ENCODE peak calls at places on chromosomes 12 and 14, in four cellular contexts. One of them, this sample, is unnamed.

GRCh38 chr12:53805801-53806200 is 54.0 kb upstream of the CISTR start:
- DNase-seq in choroid plexus epithelial cell: no peak
- DNase-seq in activated CD8-positive, alpha-beta T cell treated with anti-CD3 and anti-CD28 coated beads for 36 hours: no peak
- DNase-seq in psoas muscle: no peak
- DNase-seq in this sample: no peak

GRCh38 chr12:54428050-54429013 is 9.3 kb upstream of the ITGA5 start:
- DNase-seq in choroid plexus epithelial cell: peak; percentile 70
- DNase-seq in activated CD8-positive, alpha-beta T cell treated with anti-CD3 and anti-CD28 coated beads for 36 hours: no peak
- DNase-seq in psoas muscle: no peak
- DNase-seq in this sample: no peak

GRCh38 chr12:114174326-114174725 is 208.2 kb upstream of the RBM19 start:
- DNase-seq in choroid plexus epithelial cell: no peak
- DNase-seq in activated CD8-positive, alpha-beta T cell treated with anti-CD3 and anti-CD28 coated beads for 36 hours: no peak
- DNase-seq in psoas muscle: no peak
- DNase-seq in this sample: no peak

GRCh38 chr12:6426882-6427671 is 17.7 kb upstream of the CD27 start:
- DNase-seq in choroid plexus epithelial cell: no peak
- DNase-seq in activated CD8-positive, alpha-beta T cell treated with anti-CD3 and anti-CD28 coated beads for 36 hours: peak; percentile 99
- DNase-seq in psoas muscle: no peak
- DNase-seq in this sample: no peak

GRCh38 chr12:1126089-1126488 is 135.1 kb downstream of the ERC1 start:
- DNase-seq in choroid plexus epithelial cell: no peak
- DNase-seq in activated CD8-positive, alpha-beta T cell treated with anti-CD3 and anti-CD28 coated beads for 36 hours: peak; percentile 45
- DNase-seq in psoas muscle: no peak
- DNase-seq in this sample: no peak

GRCh38 chr12:130335517-130336392 is 1.9 kb upstream of the PIWIL1 start:
- DNase-seq in choroid plexus epithelial cell: peak; percentile 76
- DNase-seq in activated CD8-positive, alpha-beta T cell treated with anti-CD3 and anti-CD28 coated beads for 36 hours: peak; percentile 47
- DNase-seq in psoas muscle: no peak
- DNase-seq in this sample: peak; percentile 26

GRCh38 chr12:29429999-29430698 is 49.2 kb upstream of the ERGIC2 start:
- DNase-seq in choroid plexus epithelial cell: no peak
- DNase-seq in activated CD8-positive, alpha-beta T cell treated with anti-CD3 and anti-CD28 coated beads for 36 hours: no peak
- DNase-seq in psoas muscle: no peak
- DNase-seq in this sample: no peak

GRCh38 chr12:107521826-107522355 is 163.7 kb upstream of the PWP1 start:
- DNase-seq in choroid plexus epithelial cell: no peak
- DNase-seq in activated CD8-positive, alpha-beta T cell treated with anti-CD3 and anti-CD28 coated beads for 36 hours: no peak
- DNase-seq in psoas muscle: no peak
- DNase-seq in this sample: no peak

GRCh38 chr14:34211732-34212131 is 250.3 kb downstream of the SPTSSA start:
- DNase-seq in choroid plexus epithelial cell: no peak
- DNase-seq in activated CD8-positive, alpha-beta T cell treated with anti-CD3 and anti-CD28 coated beads for 36 hours: no peak
- DNase-seq in psoas muscle: no peak
- DNase-seq in this sample: no peak

GRCh38 chr12:127944211-127944899 is 322.6 kb upstream of the TMEM132C start:
- DNase-seq in choroid plexus epithelial cell: no peak
- DNase-seq in activated CD8-positive, alpha-beta T cell treated with anti-CD3 and anti-CD28 coated beads for 36 hours: no peak
- DNase-seq in psoas muscle: no peak
- DNase-seq in this sample: no peak

GRCh38 chr12:29640589-29641345 is 143.0 kb downstream of the TMTC1 start:
- DNase-seq in choroid plexus epithelial cell: peak; percentile 59
- DNase-seq in activated CD8-positive, alpha-beta T cell treated with anti-CD3 and anti-CD28 coated beads for 36 hours: no peak
- DNase-seq in psoas muscle: no peak
- DNase-seq in this sample: peak; percentile 54

GRCh38 chr14:52266179-52266578 is 1.3 kb upstream of the PTGDR start:
- DNase-seq in choroid plexus epithelial cell: peak; percentile 86
- DNase-seq in activated CD8-positive, alpha-beta T cell treated with anti-CD3 and anti-CD28 coated beads for 36 hours: no peak
- DNase-seq in psoas muscle: peak; percentile 50
- DNase-seq in this sample: peak; percentile 57

GRCh38 chr12:58888131-58888783 is 32.0 kb downstream of the LRIG3 start:
- DNase-seq in choroid plexus epithelial cell: peak; percentile 86
- DNase-seq in activated CD8-positive, alpha-beta T cell treated with anti-CD3 and anti-CD28 coated beads for 36 hours: no peak
- DNase-seq in psoas muscle: peak; percentile 58
- DNase-seq in this sample: no peak

GRCh38 chr14:77542349-77543239 is 44.0 kb upstream of the ISM2 start:
- DNase-seq in choroid plexus epithelial cell: no peak
- DNase-seq in activated CD8-positive, alpha-beta T cell treated with anti-CD3 and anti-CD28 coated beads for 36 hours: no peak
- DNase-seq in psoas muscle: no peak
- DNase-seq in this sample: no peak

GRCh38 chr12:3520711-3521110 is 29.7 kb downstream of the PRMT8 start:
- DNase-seq in choroid plexus epithelial cell: no peak
- DNase-seq in activated CD8-positive, alpha-beta T cell treated with anti-CD3 and anti-CD28 coated beads for 36 hours: no peak
- DNase-seq in psoas muscle: no peak
- DNase-seq in this sample: no peak

GRCh38 chr14:101877766-101878165 is 86.6 kb upstream of the DYNC1H1 start:
- DNase-seq in choroid plexus epithelial cell: no peak
- DNase-seq in activated CD8-positive, alpha-beta T cell treated with anti-CD3 and anti-CD28 coated beads for 36 hours: no peak
- DNase-seq in psoas muscle: no peak
- DNase-seq in this sample: no peak

GRCh38 chr14:83294941-83295340 is 1761.3 kb upstream of the SEL1L start:
- DNase-seq in choroid plexus epithelial cell: peak; percentile 75
- DNase-seq in activated CD8-positive, alpha-beta T cell treated with anti-CD3 and anti-CD28 coated beads for 36 hours: no peak
- DNase-seq in psoas muscle: no peak
- DNase-seq in this sample: no peak

GRCh38 chr12:69991683-69992297 is 166.8 kb downstream of the MYRFL start:
- DNase-seq in choroid plexus epithelial cell: no peak
- DNase-seq in activated CD8-positive, alpha-beta T cell treated with anti-CD3 and anti-CD28 coated beads for 36 hours: no peak
- DNase-seq in psoas muscle: no peak
- DNase-seq in this sample: no peak

GRCh38 chr14:102652194-102652593 is 59.7 kb downstream of the RCOR1 start:
- DNase-seq in choroid plexus epithelial cell: peak; percentile 19
- DNase-seq in activated CD8-positive, alpha-beta T cell treated with anti-CD3 and anti-CD28 coated beads for 36 hours: no peak
- DNase-seq in psoas muscle: no peak
- DNase-seq in this sample: no peak

GRCh38 chr12:127012109-127012508 is 1254.9 kb upstream of the TMEM132C start:
- DNase-seq in choroid plexus epithelial cell: no peak
- DNase-seq in activated CD8-positive, alpha-beta T cell treated with anti-CD3 and anti-CD28 coated beads for 36 hours: no peak
- DNase-seq in psoas muscle: no peak
- DNase-seq in this sample: no peak

GRCh38 chr12:41140117-41140516 is 48.0 kb upstream of the PDZRN4 start:
- DNase-seq in choroid plexus epithelial cell: no peak
- DNase-seq in activated CD8-positive, alpha-beta T cell treated with anti-CD3 and anti-CD28 coated beads for 36 hours: no peak
- DNase-seq in psoas muscle: no peak
- DNase-seq in this sample: no peak

GRCh38 chr12:90028620-90029051 is 320.0 kb upstream of the ATP2B1 start:
- DNase-seq in choroid plexus epithelial cell: peak; percentile 32
- DNase-seq in activated CD8-positive, alpha-beta T cell treated with anti-CD3 and anti-CD28 coated beads for 36 hours: no peak
- DNase-seq in psoas muscle: no peak
- DNase-seq in this sample: no peak

GRCh38 chr14:64807588-64807987 is 72.1 kb downstream of the SPTB start:
- DNase-seq in choroid plexus epithelial cell: no peak
- DNase-seq in activated CD8-positive, alpha-beta T cell treated with anti-CD3 and anti-CD28 coated beads for 36 hours: no peak
- DNase-seq in psoas muscle: peak; percentile 65
- DNase-seq in this sample: no peak

GRCh38 chr12:69519871-69520270 is 49.7 kb downstream of the FRS2 start:
- DNase-seq in choroid plexus epithelial cell: no peak
- DNase-seq in activated CD8-positive, alpha-beta T cell treated with anti-CD3 and anti-CD28 coated beads for 36 hours: no peak
- DNase-seq in psoas muscle: no peak
- DNase-seq in this sample: no peak

GRCh38 chr12:23555808-23556207 is 393.7 kb downstream of the SOX5 start:
- DNase-seq in choroid plexus epithelial cell: no peak
- DNase-seq in activated CD8-positive, alpha-beta T cell treated with anti-CD3 and anti-CD28 coated beads for 36 hours: no peak
- DNase-seq in psoas muscle: no peak
- DNase-seq in this sample: no peak

GRCh38 chr12:97288526-97288925 is 174.1 kb upstream of the RMST start:
- DNase-seq in choroid plexus epithelial cell: no peak
- DNase-seq in activated CD8-positive, alpha-beta T cell treated with anti-CD3 and anti-CD28 coated beads for 36 hours: no peak
- DNase-seq in psoas muscle: no peak
- DNase-seq in this sample: no peak

GRCh38 chr12:128267651-128268347 is 829 bp downstream of the TMEM132C start:
- DNase-seq in choroid plexus epithelial cell: no peak
- DNase-seq in activated CD8-positive, alpha-beta T cell treated with anti-CD3 and anti-CD28 coated beads for 36 hours: no peak
- DNase-seq in psoas muscle: no peak
- DNase-seq in this sample: peak; percentile 16

GRCh38 chr14:54105898-54106297 is 149.3 kb upstream of the BMP4 start:
- DNase-seq in choroid plexus epithelial cell: no peak
- DNase-seq in activated CD8-positive, alpha-beta T cell treated with anti-CD3 and anti-CD28 coated beads for 36 hours: no peak
- DNase-seq in psoas muscle: no peak
- DNase-seq in this sample: no peak

GRCh38 chr12:70908978-70909377 is 11.6 kb downstream of the PTPRR start:
- DNase-seq in choroid plexus epithelial cell: no peak
- DNase-seq in activated CD8-positive, alpha-beta T cell treated with anti-CD3 and anti-CD28 coated beads for 36 hours: no peak
- DNase-seq in psoas muscle: no peak
- DNase-seq in this sample: no peak

GRCh38 chr12:112261559-112261958 is 120.7 kb downstream of the HECTD4 start:
- DNase-seq in choroid plexus epithelial cell: peak; percentile 13
- DNase-seq in activated CD8-positive, alpha-beta T cell treated with anti-CD3 and anti-CD28 coated beads for 36 hours: no peak
- DNase-seq in psoas muscle: no peak
- DNase-seq in this sample: peak; percentile 17

GRCh38 chr12:106127289-106128126 is 11.2 kb downstream of the NUAK1 start:
- DNase-seq in choroid plexus epithelial cell: peak; percentile 65
- DNase-seq in activated CD8-positive, alpha-beta T cell treated with anti-CD3 and anti-CD28 coated beads for 36 hours: no peak
- DNase-seq in psoas muscle: no peak
- DNase-seq in this sample: no peak
- TF ChIP-seq CTCF in choroid plexus epithelial cell: peak; percentile 34
- TF ChIP-seq CTCF in activated CD8-positive, alpha-beta T cell treated with anti-CD3 and anti-CD28 coated beads for 36 hours: no peak
- TF ChIP-seq CTCF in psoas muscle: no peak
- TF ChIP-seq CTCF in this sample: no peak

GRCh38 chr12:67650528-67651379 is 2.2 kb downstream of the DYRK2 start:
- DNase-seq in choroid plexus epithelial cell: no peak
- DNase-seq in activated CD8-positive, alpha-beta T cell treated with anti-CD3 and anti-CD28 coated beads for 36 hours: peak; percentile 24
- DNase-seq in psoas muscle: no peak
- DNase-seq in this sample: no peak

GRCh38 chr12:67650127-67650495 is 1.6 kb downstream of the DYRK2 start:
- DNase-seq in choroid plexus epithelial cell: no peak
- DNase-seq in activated CD8-positive, alpha-beta T cell treated with anti-CD3 and anti-CD28 coated beads for 36 hours: no peak
- DNase-seq in psoas muscle: peak; percentile 56
- DNase-seq in this sample: peak; percentile 21

GRCh38 chr12:67648306-67649164 is at the start of gene DYRK2:
- DNase-seq in choroid plexus epithelial cell: peak; percentile 83
- DNase-seq in activated CD8-positive, alpha-beta T cell treated with anti-CD3 and anti-CD28 coated beads for 36 hours: peak; percentile 76
- DNase-seq in psoas muscle: peak; percentile 90
- DNase-seq in this sample: peak; percentile 74

GRCh38 chr12:67649165-67650126 is 901 bp downstream of the DYRK2 start:
- DNase-seq in choroid plexus epithelial cell: no peak
- DNase-seq in activated CD8-positive, alpha-beta T cell treated with anti-CD3 and anti-CD28 coated beads for 36 hours: peak; percentile 44
- DNase-seq in psoas muscle: peak; percentile 69
- DNase-seq in this sample: peak; percentile 37

DNA sequence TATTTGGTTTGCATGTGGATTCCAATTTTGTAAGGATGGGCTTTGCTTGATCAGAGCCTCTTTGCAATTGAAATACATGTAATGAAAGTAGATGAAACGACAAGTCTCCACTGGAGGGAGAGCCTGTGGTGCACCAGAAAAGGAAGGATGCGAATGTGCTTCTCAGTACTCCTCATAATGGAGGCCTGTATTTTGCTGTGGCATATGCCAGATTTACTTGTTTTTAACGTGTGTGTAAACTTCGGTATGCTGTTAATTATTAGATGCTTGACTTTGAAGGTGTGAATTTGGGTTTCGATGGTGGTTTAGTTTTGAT is 2.8 kb downstream of the DYRK2 start:
- DNase-seq in choroid plexus epithelial cell: peak; percentile 77
- DNase-seq in activated CD8-positive, alpha-beta T cell treated with anti-CD3 and anti-CD28 coated beads for 36 hours: peak; percentile 65
- DNase-seq in psoas muscle: no peak
- DNase-seq in this sample: no peak
- TF ChIP-seq CTCF in choroid plexus epithelial cell: peak; percentile 64
- TF ChIP-seq CTCF in activated CD8-positive, alpha-beta T cell treated with anti-CD3 and anti-CD28 coated beads for 36 hours: no peak
- TF ChIP-seq CTCF in psoas muscle: peak; percentile 33
- TF ChIP-seq CTCF in this sample: no peak

GRCh38 chr12:45655753-45656152 is 73.8 kb upstream of the ARID2 start:
- DNase-seq in choroid plexus epithelial cell: no peak
- DNase-seq in activated CD8-positive, alpha-beta T cell treated with anti-CD3 and anti-CD28 coated beads for 36 hours: no peak
- DNase-seq in psoas muscle: no peak
- DNase-seq in this sample: no peak

GRCh38 chr12:45651029-45651428 is 78.5 kb upstream of the ARID2 start:
- DNase-seq in choroid plexus epithelial cell: no peak
- DNase-seq in activated CD8-positive, alpha-beta T cell treated with anti-CD3 and anti-CD28 coated beads for 36 hours: no peak
- DNase-seq in psoas muscle: no peak
- DNase-seq in this sample: no peak

GRCh38 chr12:45654002-45654401 is 75.5 kb upstream of the ARID2 start:
- DNase-seq in choroid plexus epithelial cell: no peak
- DNase-seq in activated CD8-positive, alpha-beta T cell treated with anti-CD3 and anti-CD28 coated beads for 36 hours: no peak
- DNase-seq in psoas muscle: no peak
- DNase-seq in this sample: no peak

GRCh38 chr12:45658066-45658465 is 71.4 kb upstream of the ARID2 start:
- DNase-seq in choroid plexus epithelial cell: no peak
- DNase-seq in activated CD8-positive, alpha-beta T cell treated with anti-CD3 and anti-CD28 coated beads for 36 hours: no peak
- DNase-seq in psoas muscle: no peak
- DNase-seq in this sample: no peak

DNA sequence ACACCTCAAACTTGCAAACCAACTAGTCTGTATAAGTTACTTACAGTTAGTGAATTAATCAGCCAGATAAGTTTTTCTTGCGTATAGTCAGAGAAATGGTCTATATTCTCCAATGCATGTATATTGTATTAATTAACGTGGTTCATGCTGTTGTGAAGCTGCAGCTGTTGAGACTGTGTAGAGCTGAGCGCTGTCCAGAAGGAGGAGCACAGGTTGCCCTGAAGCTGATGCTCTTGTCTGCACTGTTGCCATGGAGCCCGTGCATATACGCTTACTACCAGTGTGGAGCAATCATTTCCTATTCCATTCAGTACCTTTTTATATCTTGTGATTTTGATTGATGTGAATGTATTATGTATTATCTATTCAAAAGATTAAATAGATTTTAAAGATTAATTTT is 74.3 kb upstream of the ARID2 start:
- DNase-seq in choroid plexus epithelial cell: peak; percentile 68
- DNase-seq in activated CD8-positive, alpha-beta T cell treated with anti-CD3 and anti-CD28 coated beads for 36 hours: peak; percentile 73
- DNase-seq in psoas muscle: no peak
- DNase-seq in this sample: no peak
- TF ChIP-seq CTCF in choroid plexus epithelial cell: peak; percentile 37
- TF ChIP-seq CTCF in activated CD8-positive, alpha-beta T cell treated with anti-CD3 and anti-CD28 coated beads for 36 hours: peak; percentile 32
- TF ChIP-seq CTCF in psoas muscle: no peak
- TF ChIP-seq CTCF in this sample: no peak

GRCh38 chr12:115947696-115948062 is 329.8 kb downstream of the MED13L start:
- DNase-seq in choroid plexus epithelial cell: no peak
- DNase-seq in activated CD8-positive, alpha-beta T cell treated with anti-CD3 and anti-CD28 coated beads for 36 hours: no peak
- DNase-seq in psoas muscle: no peak
- DNase-seq in this sample: no peak
- TF ChIP-seq CTCF in choroid plexus epithelial cell: peak; percentile 32
- TF ChIP-seq CTCF in activated CD8-positive, alpha-beta T cell treated with anti-CD3 and anti-CD28 coated beads for 36 hours: no peak
- TF ChIP-seq CTCF in psoas muscle: no peak
- TF ChIP-seq CTCF in this sample: no peak

GRCh38 chr14:103883263-103883523 is 35.8 kb upstream of the PPP1R13B start:
- DNase-seq in choroid plexus epithelial cell: no peak
- DNase-seq in activated CD8-positive, alpha-beta T cell treated with anti-CD3 and anti-CD28 coated beads for 36 hours: no peak
- DNase-seq in psoas muscle: no peak
- DNase-seq in this sample: no peak
- TF ChIP-seq CTCF in choroid plexus epithelial cell: no peak
- TF ChIP-seq CTCF in activated CD8-positive, alpha-beta T cell treated with anti-CD3 and anti-CD28 coated beads for 36 hours: no peak
- TF ChIP-seq CTCF in psoas muscle: no peak
- TF ChIP-seq CTCF in this sample: no peak

DNA sequence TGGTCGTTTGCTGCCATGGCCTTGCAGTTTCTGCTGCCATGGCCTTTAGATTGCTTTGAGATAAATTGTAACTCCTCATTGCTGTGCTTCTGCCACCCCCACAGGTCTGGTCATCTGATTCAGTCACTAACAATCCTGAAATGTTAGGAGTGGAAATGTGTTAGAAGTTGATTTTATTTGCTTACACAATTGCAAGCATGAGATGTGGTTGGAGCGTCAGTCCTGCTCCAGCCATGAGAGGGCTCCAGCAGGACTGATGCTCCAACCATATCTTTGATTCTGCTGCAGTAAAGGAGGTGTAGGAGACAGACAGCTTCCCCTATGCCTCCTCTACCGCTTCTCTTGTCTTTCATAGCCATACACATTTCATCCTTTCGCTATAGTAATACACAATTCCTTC is 226.8 kb upstream of the RGS6 start:
- DNase-seq in choroid plexus epithelial cell: peak; percentile 37
- DNase-seq in activated CD8-positive, alpha-beta T cell treated with anti-CD3 and anti-CD28 coated beads for 36 hours: no peak
- DNase-seq in psoas muscle: no peak
- DNase-seq in this sample: no peak
- TF ChIP-seq CTCF in choroid plexus epithelial cell: no peak
- TF ChIP-seq CTCF in activated CD8-positive, alpha-beta T cell treated with anti-CD3 and anti-CD28 coated beads for 36 hours: no peak
- TF ChIP-seq CTCF in psoas muscle: no peak
- TF ChIP-seq CTCF in this sample: no peak